ENCODE peak calls at places on chromosomes 6 and 20, in four cellular contexts. R is AG09309; T is activated naive CD4-positive, alpha-beta T cell treated with anti-CD3 and anti-CD28 coated beads for 36 hours; F is stimulated activated CD4-positive, alpha-beta T cell treated with anti-CD3 and anti-CD28 coated beads, Interleukin-4, amount 100 ng/mL, for 24 hours. D is an unnamed sample.

GRCh38 chr6:109482913-109483743 is at the start of gene ZBTB24:
- DNase-seq in R (peak), T (peak), F (peak), D (peak)

GRCh38 chr20:45951925-45952834 is 17.7 kb downstream of the PCIF1 start:
- DNase-seq in R (no peak), T (no peak), F (no peak), D (no peak)

GRCh38 chr6:41372526-41373366 is 37.3 kb downstream of the NCR2 start:
- DNase-seq in R (no peak), T (no peak), F (no peak), D (no peak)

GRCh38 chr20:61760321-61761112 is 305.2 kb downstream of the TAF4 start:
- DNase-seq in R (no peak), T (no peak), F (no peak), D (no peak)

GRCh38 chr20:12966468-12967085 is 42.2 kb upstream of the SPTLC3 start:
- DNase-seq in R (peak), T (no peak), F (no peak), D (no peak)

GRCh38 chr6:16180696-16181428 is 52.0 kb downstream of the MYLIP start:
- DNase-seq in R (no peak), T (no peak), F (no peak), D (no peak)

GRCh38 chr20:8287328-8287727 is 155.3 kb downstream of the PLCB1 start:
- DNase-seq in R (no peak), T (no peak), F (no peak), D (no peak)

GRCh38 chr6:91386204-91386603 is 799.3 kb upstream of the MAP3K7 start:
- DNase-seq in R (no peak), T (no peak), F (no peak), D (no peak)

GRCh38 chr20:2507875-2508630 is 662 bp downstream of the ZNF343 start:
- DNase-seq in R (no peak), T (no peak), F (no peak), D (no peak)

GRCh38 chr20:44020406-44021148 is 105.9 kb downstream of the TOX2 start:
- DNase-seq in R (no peak), T (no peak), F (no peak), D (peak)

GRCh38 chr20:63641792-63642517 is 11.3 kb downstream of the STMN3 start:
- DNase-seq in R (no peak), T (peak), F (peak), D (peak)

GRCh38 chr6:6178795-6179194 is 141.7 kb downstream of the F13A1 start:
- DNase-seq in R (no peak), T (no peak), F (no peak), D (no peak)

GRCh38 chr6:10837692-10837996 is 695 bp downstream of the MAK start:
- DNase-seq in R (no peak), T (peak), F (no peak), D (no peak)

GRCh38 chr6:134235937-134236751 is 81.8 kb downstream of the SGK1 start:
- DNase-seq in R (no peak), T (peak), F (peak), D (no peak)

GRCh38 chr20:58329711-58330110 is 20.2 kb downstream of the RAB22A start:
- DNase-seq in R (no peak), T (no peak), F (no peak), D (no peak)

GRCh38 chr20:62955519-62956386 is 3.2 kb downstream of the SLC17A9 start:
- DNase-seq in R (no peak), T (no peak), F (no peak), D (no peak)

GRCh38 chr20:18272451-18272850 is 15.9 kb upstream of the ZNF133 start:
- DNase-seq in R (no peak), T (no peak), F (no peak), D (no peak)

GRCh38 chr20:50636601-50637539 is 54.5 kb downstream of the RIPOR3 start:
- DNase-seq in R (no peak), T (no peak), F (no peak), D (no peak)

GRCh38 chr6:2893276-2893675 is 9.8 kb downstream of the SERPINB9 start:
- DNase-seq in R (no peak), T (no peak), F (no peak), D (no peak)

GRCh38 chr6:161150566-161150965 is 123.3 kb downstream of the AGPAT4 start:
- DNase-seq in R (no peak), T (no peak), F (no peak), D (no peak)

GRCh38 chr6:1200706-1201105 is 111.2 kb upstream of the FOXQ1 start:
- DNase-seq in R (peak), T (no peak), F (no peak), D (no peak)

GRCh38 chr6:54778731-54779130 is 67.8 kb upstream of the FAM83B start:
- DNase-seq in R (no peak), T (no peak), F (no peak), D (no peak)

GRCh38 chr6:52691718-52692117 is 20.8 kb downstream of the TMEM14A start:
- DNase-seq in R (no peak), T (no peak), F (no peak), D (no peak)

GRCh38 chr6:150417899-150418824 is 49.4 kb downstream of the IYD start:
- DNase-seq in R (peak), T (peak), F (peak), D (peak)

GRCh38 chr6:151402228-151402627 is 10.9 kb upstream of the ZBTB2 start:
- DNase-seq in R (no peak), T (no peak), F (no peak), D (no peak)

GRCh38 chr6:110493253-110493800 is 16.9 kb upstream of the SLC22A16 start:
- DNase-seq in R (no peak), T (no peak), F (no peak), D (no peak)

GRCh38 chr6:44270526-44271405 is 516 bp downstream of the TMEM151B start:
- DNase-seq in R (no peak), T (no peak), F (no peak), D (no peak)

D was measured in DND-41.